ENCODE peak calls at places on chromosome 2, in six cellular contexts. O, Z, P, U, R and B are unnamed samples.

GRCh38 chr2:112787294-112787693 is 3.0 kb upstream of the IL1A start:
- DNase-seq in O (no peak), Z (no peak), P (no peak), U (peak; percentile 53), R (no peak), B (peak; percentile 55)

GRCh38 chr2:55048514-55048924 is 1.7 kb downstream of the RTN4 start:
- DNase-seq in O (peak; percentile 54), Z (no peak), P (peak; percentile 43), U (peak; percentile 47), R (no peak), B (no peak)

GRCh38 chr2:61221819-61222218 is 59.8 kb downstream of the C2orf74 start:
- DNase-seq in O (no peak), Z (no peak), P (no peak), U (no peak), R (no peak), B (no peak)

GRCh38 chr2:86476092-86476491 is 34.9 kb downstream of the KDM3A start:
- DNase-seq in O (no peak), Z (no peak), P (no peak), U (no peak), R (no peak), B (no peak)

GRCh38 chr2:239178484-239178883 is 222.3 kb downstream of the HDAC4 start:
- DNase-seq in O (peak; percentile 10), Z (no peak), P (no peak), U (no peak), R (peak; percentile 38), B (no peak)

GRCh38 chr2:3296182-3296972 is 81.2 kb downstream of the EIPR1 start:
- DNase-seq in O (no peak), Z (no peak), P (no peak), U (no peak), R (no peak), B (no peak)

GRCh38 chr2:238743243-238744068 is 104.4 kb upstream of the TWIST2 start:
- DNase-seq in O (no peak), Z (no peak), P (no peak), U (no peak), R (no peak), B (no peak)

GRCh38 chr2:216688731-216689360 is 6.5 kb downstream of the IGFBP5 start:
- DNase-seq in O (no peak), Z (no peak), P (no peak), U (no peak), R (peak; percentile 92), B (no peak)

GRCh38 chr2:210252699-210253606 is 27.7 kb upstream of the ACADL start:
- DNase-seq in O (no peak), Z (no peak), P (no peak), U (no peak), R (no peak), B (no peak)

GRCh38 chr2:16142383-16143361 is 202.3 kb downstream of the MYCN start:
- DNase-seq in O (peak; percentile 36), Z (no peak), P (peak; percentile 62), U (no peak), R (no peak), B (no peak)

GRCh38 chr2:200298816-200299215 is 7.7 kb upstream of the SPATS2L start:
- DNase-seq in O (no peak), Z (no peak), P (no peak), U (no peak), R (no peak), B (no peak)

GRCh38 chr2:100944617-100945432 is 57.3 kb upstream of the RPL31 start:
- DNase-seq in O (no peak), Z (no peak), P (no peak), U (no peak), R (no peak), B (no peak)

GRCh38 chr2:99621106-99621505 is 131.3 kb upstream of the REV1 start:
- DNase-seq in O (no peak), Z (no peak), P (no peak), U (no peak), R (no peak), B (no peak)

GRCh38 chr2:109230980-109231420 is 102.0 kb downstream of the SH3RF3 start:
- DNase-seq in O (no peak), Z (no peak), P (no peak), U (no peak), R (no peak), B (no peak)

GRCh38 chr2:229921892-229922448 is at the start of gene TRIP12:
- DNase-seq in O (peak; percentile 97), Z (peak; percentile 84), P (peak; percentile 93), U (peak; percentile 86), R (peak; percentile 97), B (peak; percentile 98)

GRCh38 chr2:27123302-27124150 is at the start of gene ABHD1:
- DNase-seq in O (peak; percentile 86), Z (no peak), P (peak; percentile 60), U (no peak), R (peak; percentile 79), B (no peak)

GRCh38 chr2:159034728-159035127 is 66.3 kb downstream of the TANC1 start:
- DNase-seq in O (no peak), Z (no peak), P (no peak), U (no peak), R (no peak), B (no peak)

GRCh38 chr2:102082591-102083586 is 59.7 kb upstream of the IL1R1 start:
- DNase-seq in O (no peak), Z (no peak), P (no peak), U (peak; percentile 56), R (peak; percentile 77), B (peak; percentile 49)

GRCh38 chr2:168522446-168522845 is 66.4 kb downstream of the CERS6 start:
- DNase-seq in O (no peak), Z (no peak), P (no peak), U (no peak), R (no peak), B (no peak)
- TF ChIP-seq CTCF in O (no peak), Z (no peak), P (no peak), U (no peak), R (no peak), B (no peak)

GRCh38 chr2:36951574-36951973 is 14.8 kb downstream of the STRN start:
- DNase-seq in O (no peak), Z (no peak), P (no peak), U (peak; percentile 79), R (no peak), B (peak; percentile 78)

GRCh38 chr2:36949845-36950244 is 16.5 kb downstream of the STRN start:
- DNase-seq in O (no peak), Z (no peak), P (no peak), U (no peak), R (no peak), B (no peak)

GRCh38 chr2:36952748-36953197 is 13.6 kb downstream of the STRN start:
- DNase-seq in O (no peak), Z (no peak), P (no peak), U (peak; percentile 83), R (no peak), B (peak; percentile 93)

DNA sequence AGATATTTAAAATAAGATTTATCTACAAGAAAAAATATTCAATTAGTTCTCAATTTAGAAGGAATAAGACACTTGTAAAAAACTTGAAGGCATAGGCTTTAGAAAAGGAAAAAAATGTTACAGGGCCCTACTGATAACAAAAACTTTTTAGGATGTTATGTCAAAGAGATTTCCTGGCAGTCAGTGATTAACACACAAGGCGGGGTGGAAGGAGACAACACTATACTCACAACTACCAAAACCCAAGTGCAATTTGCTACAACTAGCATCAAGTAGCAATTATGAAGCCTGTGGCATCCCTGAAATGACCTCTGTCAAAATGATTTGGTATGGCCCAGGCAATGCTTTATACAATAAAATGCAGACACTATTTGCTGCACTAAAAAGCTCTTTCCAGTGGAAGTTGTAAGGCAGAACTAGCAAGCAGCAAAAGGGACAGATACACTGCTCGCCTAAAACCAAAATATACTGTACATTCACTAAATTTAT is 15.3 kb downstream of the STRN start:
- DNase-seq in O (no peak), Z (no peak), P (no peak), U (no peak), R (no peak), B (no peak)
- H3K4me1 ChIP-seq in O (no peaks in the 10 kb centered on the region), Z (peaks cover 5% of the 10 kb centered on the region), P (no peaks in the 10 kb centered on the region), U (peaks cover 29% of the 10 kb centered on the region), R (no peaks in the 10 kb centered on the region), B (peaks cover 23% of the 10 kb centered on the region)

DNA sequence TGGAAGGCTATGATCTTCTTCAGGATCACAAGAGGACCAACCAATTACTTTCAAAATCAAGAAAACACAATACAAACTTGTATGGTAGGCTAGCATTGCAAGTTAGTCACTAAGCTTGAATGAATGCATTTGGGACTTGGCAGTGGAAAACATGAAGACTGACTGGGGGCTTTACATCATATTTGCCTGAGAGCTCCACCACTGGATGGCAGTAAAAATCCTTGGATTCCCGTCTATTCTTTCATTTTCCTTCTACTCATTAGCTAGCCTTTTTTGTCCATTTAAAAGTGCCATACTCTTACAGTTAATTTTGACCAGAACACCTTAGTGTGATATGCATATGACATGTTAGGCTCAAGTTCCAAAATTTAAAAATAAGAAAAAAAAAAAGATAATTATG is 63.5 kb upstream of the RASGRP3 start:
- DNase-seq in O (no peak), Z (no peak), P (no peak), U (peak; percentile 73), R (no peak), B (no peak)
- TF ChIP-seq CTCF in O (peak; percentile 70), Z (peak; percentile 59), P (peak; percentile 13), U (peak; percentile 82), R (no peak), B (peak; percentile 65)

GRCh38 chr2:20219763-20220380 is 5.1 kb downstream of the SDC1 start:
- DNase-seq in O (no peak), Z (no peak), P (no peak), U (no peak), R (no peak), B (no peak)
- H3K4me1 ChIP-seq in O (peaks cover 5% of the 10 kb centered on the region), Z (peaks cover 22% of the 10 kb centered on the region), P (no peaks in the 10 kb centered on the region), U (peaks cover 48% of the 10 kb centered on the region), R (peaks cover 14% of the 10 kb centered on the region), B (peaks cover 54% of the 10 kb centered on the region)

GRCh38 chr2:7348761-7349160 is 431.5 kb downstream of the RNF144A start:
- DNase-seq in O (no peak), Z (no peak), P (no peak), U (no peak), R (no peak), B (no peak)
- TF ChIP-seq CTCF in O (no peak), Z (no peak), P (no peak), U (no peak), R (no peak), B (no peak)

GRCh38 chr2:170146784-170147183 is 31.2 kb upstream of the MYO3B start:
- DNase-seq in O (no peak), Z (no peak), P (no peak), U (no peak), R (no peak), B (no peak)
- H3K4me1 ChIP-seq in O (peaks cover 12% of the 10 kb centered on the region), Z (no peaks in the 10 kb centered on the region), P (no peaks in the 10 kb centered on the region), U (peaks cover 33% of the 10 kb centered on the region), R (peaks cover 4% of the 10 kb centered on the region), B (peaks cover 32% of the 10 kb centered on the region)

GRCh38 chr2:170845343-170845742 is 28.7 kb downstream of the GAD1 start:
- DNase-seq in O (peak; percentile 86), Z (no peak), P (no peak), U (no peak), R (no peak), B (no peak)
- TF ChIP-seq CTCF in O (peak; percentile 68), Z (peak; percentile 66), P (no peak), U (peak; percentile 48), R (no peak), B (peak; percentile 32)